ENCODE peak calls at places on chromosomes 11 and 22, in six cellular contexts. A is MM.1S, E is PC-3, V is fibroblast of lung, J is endothelial cell of umbilical vein, S is hepatocyte. O is an unnamed sample.

GRCh38 chr11:76654310-76654851 is 16.2 kb downstream of the LRRC32 start:
- DNase-seq in A (no peak), E (no peak), V (peak), J (no peak), S (peak), O (no peak)

GRCh38 chr11:59030037-59030436 is 56.1 kb upstream of the GLYATL1B start:
- DNase-seq in A (no peak), E (no peak), V (no peak), J (no peak), S (no peak), O (no peak)

GRCh38 chr11:19344661-19345518 is 104.1 kb upstream of the E2F8 start:
- DNase-seq in A (peak), E (peak), V (peak), J (peak), S (peak), O (peak)

GRCh38 chr11:134501406-134502152 is 89.5 kb upstream of the B3GAT1 start:
- DNase-seq in A (no peak), E (no peak), V (no peak), J (no peak), S (no peak), O (no peak)

GRCh38 chr11:70762810-70763209 is 364.5 kb downstream of the CTTN start:
- DNase-seq in A (no peak), E (no peak), V (no peak), J (no peak), S (no peak), O (no peak)

GRCh38 chr11:35641206-35641885 is 21.2 kb upstream of the TRIM44 start:
- DNase-seq in A (no peak), E (peak), V (peak), J (peak), S (peak), O (no peak)

GRCh38 chr11:19101803-19102520 is 15.0 kb upstream of the ZDHHC13 start:
- DNase-seq in A (no peak), E (peak), V (peak), J (peak), S (peak), O (no peak)

GRCh38 chr11:1854949-1855885 is 2.3 kb downstream of the LSP1 start:
- DNase-seq in A (no peak), E (no peak), V (no peak), J (no peak), S (no peak), O (no peak)

GRCh38 chr11:119584193-119585037 is 144.6 kb downstream of the NECTIN1 start:
- DNase-seq in A (peak), E (peak), V (peak), J (peak), S (peak), O (no peak)

GRCh38 chr22:50684986-50685385 is 12.4 kb downstream of the SHANK3 start:
- DNase-seq in A (no peak), E (no peak), V (peak), J (peak), S (peak), O (no peak)
- H2AFZ ChIP-seq in A (no peak), E (no peak), V (no peak), J (no peak), S (no peak), O (no peak)

GRCh38 chr11:66020618-66021357 is 5.5 kb downstream of the CATSPER1 start:
- DNase-seq in A (no peak), E (peak), V (peak), J (peak), S (no peak), O (peak)
- H2AFZ ChIP-seq in A (no peak), E (no peak), V (no peak), J (no peak), S (no peak), O (no peak)

GRCh38 chr11:23679981-23680380 is 816.9 kb upstream of the LUZP2 start:
- DNase-seq in A (no peak), E (no peak), V (no peak), J (no peak), S (no peak), O (no peak)
- H2AFZ ChIP-seq in A (no peak), E (no peak), V (no peak), J (no peak), S (no peak), O (no peak)

DNA sequence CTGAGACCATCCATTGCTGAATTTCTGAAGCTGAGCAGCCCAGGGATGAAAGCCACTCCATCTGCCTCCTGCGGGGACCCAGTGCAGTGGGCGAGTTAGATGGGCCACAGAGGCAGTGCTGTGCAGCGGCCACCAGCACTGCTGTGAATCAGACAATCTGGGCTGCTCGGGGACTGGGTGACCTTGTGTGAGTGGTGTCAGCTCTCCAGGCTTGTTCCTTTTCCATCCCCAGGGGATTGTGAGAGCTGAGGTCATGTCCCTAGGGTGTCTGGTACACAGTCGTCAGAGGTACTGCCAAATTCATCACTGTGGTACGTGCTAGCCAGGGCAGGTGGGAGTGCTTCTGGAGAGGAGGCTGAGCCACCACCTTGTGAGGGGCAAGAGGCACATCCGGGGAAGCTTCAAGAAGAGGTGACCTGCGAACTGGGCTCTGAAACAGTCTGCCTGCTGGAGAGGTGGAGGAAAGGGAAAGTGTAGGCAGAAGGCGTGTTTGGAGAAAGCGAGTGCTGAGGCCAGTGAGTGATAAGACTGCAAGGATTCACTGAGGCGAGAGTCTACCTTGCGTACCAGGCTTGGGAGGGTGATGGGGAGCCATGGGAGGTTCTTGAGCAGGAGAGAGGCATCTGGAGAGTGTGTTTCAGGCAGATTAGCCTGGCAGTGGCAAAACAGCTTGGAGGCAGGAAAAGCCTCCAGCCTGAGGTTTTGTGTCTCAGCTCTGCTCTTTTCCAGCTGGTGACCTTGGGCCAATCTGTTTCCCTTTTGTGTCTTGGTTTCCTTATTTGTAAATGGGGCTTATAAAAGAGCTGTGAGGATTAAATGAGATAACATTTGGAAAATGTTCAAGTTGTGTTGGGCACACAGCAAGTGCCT is 22.7 kb downstream of the CACNA1I start:
- DNase-seq in A (no peak), E (no peak), V (no peak), J (peak), S (no peak), O (no peak)
- H2AFZ ChIP-seq in A (no peak), E (peak), V (no peak), J (no peak), S (no peak), O (no peak)

DNA sequence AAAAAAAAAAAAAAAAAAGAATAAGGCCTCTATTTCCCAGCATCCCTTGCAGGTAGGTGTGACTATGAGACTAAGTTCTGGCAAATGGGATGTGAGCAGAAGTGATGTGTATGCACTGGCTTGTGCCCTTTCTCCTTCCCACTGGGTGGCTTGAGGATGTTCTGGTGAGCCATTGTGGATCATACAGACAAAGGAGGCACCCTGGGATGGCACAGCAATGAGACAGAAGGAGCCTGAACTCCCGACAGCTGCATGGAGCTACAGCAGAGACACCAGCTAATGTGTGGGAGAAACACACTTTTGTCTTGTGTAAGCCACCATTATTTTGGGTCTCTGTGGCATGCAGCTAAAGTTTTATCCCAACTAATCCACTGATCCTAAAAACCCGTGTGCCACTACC is 10.6 kb upstream of the SORL1 start:
- DNase-seq in A (no peak), E (no peak), V (no peak), J (no peak), S (no peak), O (no peak)
- H2AFZ ChIP-seq in A (no peak), E (no peak), V (no peak), J (no peak), S (no peak), O (no peak)

GRCh38 chr11:61362542-61362875 is 335 bp downstream of the TMEM138 start:
- DNase-seq in A (peak), E (peak), V (peak), J (no peak), S (peak), O (peak)
- H2AFZ ChIP-seq in A (peak), E (peak), V (peak), J (peak), S (peak), O (peak)

O was measured in trophoblast cell.